ENCODE peak calls at places on chromosomes 16 and 17, in four cellular contexts. P is PC-3, A is fibroblast of lung, C is HepG2. Q is an unnamed sample.
A peak's percentile ranks its signal among the peaks of the same experiment; 100 is the strongest.

GRCh38 chr16:66562986-66563385 is 3.3 kb upstream of the CMTM1 start:
- DNase-seq in P (no peak), A (no peak), C (no peak), Q (no peak)

GRCh38 chr17:9370464-9370863 is 205.2 kb downstream of the STX8 start:
- DNase-seq in C (peak; percentile 50), A (peak; percentile 69), P (peak; percentile 7), Q (peak; percentile 67)

GRCh38 chr17:67260051-67260987 is 15.3 kb upstream of the HELZ start:
- DNase-seq in A (peak; percentile 20), C (peak; percentile 77), P (peak; percentile 47), Q (peak; percentile 92)

GRCh38 chr17:16989230-16989952 is 17.5 kb upstream of the TNFRSF13B start:
- DNase-seq in A (no peak), C (no peak), P (no peak), Q (no peak)

GRCh38 chr17:4301066-4301465 is 37.3 kb upstream of the ANKFY1 start:
- DNase-seq in C (no peak), P (no peak), A (no peak), Q (no peak)

GRCh38 chr16:67543582-67543981 is 15.0 kb downstream of the RIPOR1 start:
- DNase-seq in P (no peak), C (no peak), A (no peak), Q (no peak)

GRCh38 chr16:16159662-16160061 is 63.6 kb downstream of the ABCC6 start:
- DNase-seq in C (no peak), A (no peak), P (no peak), Q (no peak)

GRCh38 chr16:68289621-68290329 is 21.0 kb downstream of the SLC7A6OS start:
- DNase-seq in P (no peak), C (no peak), A (peak; percentile 78), Q (no peak)

GRCh38 chr16:24683250-24683649 is 46.2 kb upstream of the TNRC6A start:
- DNase-seq in A (no peak), P (no peak), C (no peak), Q (no peak)

GRCh38 chr17:80272366-80272765 is 11.7 kb downstream of the RNF213 start:
- DNase-seq in P (no peak), A (no peak), C (no peak), Q (no peak)

GRCh38 chr17:80270104-80270503 is 9.5 kb downstream of the RNF213 start:
- DNase-seq in C (no peak), P (no peak), A (no peak), Q (no peak)

GRCh38 chr17:80269405-80269807 is 8.8 kb downstream of the RNF213 start:
- DNase-seq in P (no peak), A (no peak), C (no peak), Q (no peak)

GRCh38 chr17:80268427-80268826 is 7.8 kb downstream of the RNF213 start:
- DNase-seq in A (no peak), P (no peak), C (no peak), Q (no peak)

DNA sequence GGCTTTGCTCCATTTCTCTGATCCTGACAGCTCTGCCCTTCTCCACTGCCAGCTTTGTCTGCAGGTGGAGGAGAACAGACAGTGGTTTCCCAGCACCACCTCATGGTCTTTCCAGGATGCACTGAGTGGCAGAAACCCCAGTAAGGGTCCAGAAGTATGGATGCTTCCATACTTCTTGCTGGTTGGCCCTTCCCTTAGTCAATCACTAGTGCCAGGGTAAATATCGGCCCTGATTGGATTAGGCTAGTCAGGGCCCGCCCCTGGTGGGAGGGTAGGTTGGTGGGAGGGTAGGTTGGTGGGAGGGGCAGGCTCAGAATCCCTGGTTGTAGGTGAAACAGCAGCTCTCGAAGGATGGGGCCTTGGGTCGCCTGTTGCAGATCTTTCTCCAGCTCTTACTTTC is 10.2 kb downstream of the RNF213 start:
- DNase-seq in C (peak; percentile 62), A (no peak), P (peak; percentile 61), Q (peak; percentile 26)
- H3K9ac ChIP-seq in C (no peak overlapping the region), A (no peak overlapping the region), P (no peak overlapping the region), Q (no peak overlapping the region)

GRCh38 chr17:1228752-1229353 is 41.4 kb upstream of the BHLHA9 start:
- DNase-seq in P (no peak), C (no peak), A (no peak), Q (no peak)

GRCh38 chr17:1229354-1229890 is 40.8 kb upstream of the BHLHA9 start:
- DNase-seq in C (no peak), P (no peak), A (no peak), Q (peak; percentile 46)

GRCh38 chr17:1231456-1231855 is 38.8 kb upstream of the BHLHA9 start:
- DNase-seq in A (no peak), P (no peak), C (no peak), Q (peak; percentile 15)

GRCh38 chr17:1227917-1228751 is 42.1 kb upstream of the BHLHA9 start:
- DNase-seq in P (no peak), A (no peak), C (no peak), Q (no peak)

GRCh38 chr17:1229891-1230571 is 40.2 kb upstream of the BHLHA9 start:
- DNase-seq in P (no peak), A (no peak), C (no peak), Q (no peak)
- H3K4me3 ChIP-seq in P (no peak overlapping the region), A (no peak overlapping the region), C (no peak overlapping the region), Q (peak overlapping the region; percentile 63)

DNA sequence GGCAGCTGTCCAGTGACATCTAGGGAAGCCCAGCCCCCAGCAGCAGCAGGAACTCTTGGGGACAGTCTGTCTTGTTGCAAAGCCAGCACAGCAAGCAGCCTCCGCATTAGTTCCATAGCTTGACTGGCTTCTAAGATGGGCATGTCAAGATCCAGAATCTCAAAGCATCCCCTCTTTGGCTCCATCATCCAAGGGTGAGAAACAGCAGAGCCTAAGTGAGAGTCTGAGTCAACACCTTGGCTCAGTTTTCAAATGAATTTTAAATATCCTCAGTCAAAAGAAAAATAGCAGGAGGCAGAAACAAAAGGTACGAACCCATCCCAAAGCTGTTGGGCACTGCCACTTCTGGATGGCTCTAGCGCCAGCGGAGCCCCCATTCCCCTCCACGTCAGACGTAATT is 2.2 kb downstream of the CLDN9 start:
- DNase-seq in C (no peak), P (no peak), A (no peak), Q (no peak)
- H3K27me3 ChIP-seq in C (peaks cover 22% of the 10 kb centered on the region), P (no peaks in the 10 kb centered on the region), A (peaks cover 26% of the 10 kb centered on the region), Q (peaks cover 46% of the 10 kb centered on the region)

GRCh38 chr17:49015924-49016774 is 19.0 kb downstream of the IGF2BP1 start:
- DNase-seq in C (no peak), A (no peak), P (peak; percentile 23), Q (no peak)

GRCh38 chr17:49013311-49014205 is 16.4 kb downstream of the IGF2BP1 start:
- DNase-seq in A (no peak), C (no peak), P (no peak), Q (no peak)

GRCh38 chr17:49012893-49013255 is 15.7 kb downstream of the IGF2BP1 start:
- DNase-seq in A (no peak), P (no peak), C (no peak), Q (no peak)

GRCh38 chr17:49016775-49017463 is 19.7 kb downstream of the IGF2BP1 start:
- DNase-seq in P (peak; percentile 89), C (no peak), A (peak; percentile 79), Q (peak; percentile 93)

GRCh38 chr17:49015179-49015923 is 18.2 kb downstream of the IGF2BP1 start:
- DNase-seq in P (no peak), A (no peak), C (no peak), Q (no peak)
- H3K9ac ChIP-seq in P (no peak overlapping the region), A (no peak overlapping the region), C (no peak overlapping the region), Q (no peak overlapping the region)

DNA sequence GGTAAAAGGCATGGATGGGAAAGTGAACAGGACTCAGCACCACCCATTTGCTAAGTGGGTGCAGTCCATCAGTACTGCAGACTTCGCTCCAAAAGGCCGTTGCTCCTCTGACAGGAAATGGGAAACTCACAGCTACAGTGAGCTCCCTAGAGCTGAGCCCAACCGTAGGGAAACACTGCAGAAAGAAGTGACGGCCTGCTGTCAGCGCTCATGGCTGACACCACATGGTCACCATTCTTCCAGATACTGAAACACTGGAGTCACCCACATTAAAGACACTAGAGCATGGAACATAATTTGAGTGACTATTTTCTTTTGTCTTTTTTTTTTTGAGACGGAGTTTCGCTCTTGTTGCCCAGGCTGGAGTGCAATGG is 31.9 kb downstream of the UBE2O start:
- DNase-seq in P (no peak), A (peak; percentile 22), C (no peak), Q (no peak)
- H3K4me3 ChIP-seq in P (no peak overlapping the region), A (no peak overlapping the region), C (no peak overlapping the region), Q (no peak overlapping the region)

Q was measured in adipocyte.